ENCODE peak calls at places on chromosomes 13 and 19, in nine cellular contexts. O is tibial artery, R is WTC11, U is heart right ventricle, B is GM12865, S is testis, F is astrocyte of the spinal cord, A is fibroblast of lung, Y is ovary. I is an unnamed sample.

GRCh38 chr13:112897956-112898785 is 70.8 kb upstream of the MCF2L start:
- DNase-seq in O (no peak), R (peak; percentile 12), U (no peak), B (no peak), S (no peak), F (no peak), A (no peak), Y (peak; percentile 29), I (no peak)

GRCh38 chr19:47699360-47699917 is 13.8 kb upstream of the EHD2 start:
- DNase-seq in O (no peak), R (peak; percentile 89), U (no peak), B (peak; percentile 68), S (peak; percentile 80), F (no peak), A (no peak), Y (peak; percentile 62), I (peak; percentile 87)

GRCh38 chr13:113074401-113074800 is 31.2 kb upstream of the F7 start:
- DNase-seq in O (no peak), R (no peak), U (no peak), B (no peak), S (no peak), F (no peak), A (no peak), Y (no peak), I (no peak)

GRCh38 chr13:66895780-66896179 is 334.4 kb downstream of the PCDH9 start:
- DNase-seq in O (no peak), R (no peak), U (no peak), B (no peak), S (no peak), F (no peak), A (no peak), Y (no peak), I (no peak)

GRCh38 chr19:17296278-17296677 is 6.9 kb downstream of the ABHD8 start:
- DNase-seq in O (no peak), R (no peak), U (no peak), B (no peak), S (no peak), F (peak; percentile 24), A (no peak), Y (no peak), I (no peak)

GRCh38 chr19:38206006-38206745 is 17.8 kb downstream of the DPF1 start:
- DNase-seq in O (no peak), R (no peak), U (no peak), B (no peak), S (no peak), F (no peak), A (no peak), Y (no peak), I (no peak)

GRCh38 chr13:90717451-90717936 is 630.0 kb upstream of the MIR17HG start:
- DNase-seq in O (no peak), R (no peak), U (no peak), B (no peak), S (no peak), F (peak; percentile 86), A (peak; percentile 68), Y (no peak), I (no peak)

GRCh38 chr19:3945838-3946237 is 13.0 kb downstream of the NMRK2 start:
- DNase-seq in O (no peak), R (no peak), U (no peak), B (no peak), S (no peak), F (no peak), A (peak; percentile 16), Y (no peak), I (no peak)

GRCh38 chr13:95123726-95124125 is 177.5 kb downstream of the ABCC4 start:
- DNase-seq in O (no peak), R (no peak), U (no peak), B (no peak), S (no peak), F (no peak), A (no peak), Y (no peak), I (no peak)

GRCh38 chr13:104140557-104140956 is 1074.3 kb upstream of the SLC10A2 start:
- DNase-seq in O (no peak), R (no peak), U (no peak), B (no peak), S (no peak), F (peak; percentile 82), A (peak; percentile 5), Y (no peak), I (no peak)

GRCh38 chr13:97133955-97134354 is 88.2 kb upstream of the MBNL2 start:
- DNase-seq in O (no peak), R (no peak), U (no peak), B (no peak), S (no peak), F (no peak), A (no peak), Y (no peak), I (no peak)

GRCh38 chr13:80235131-80235530 is 105.8 kb downstream of the SPRY2 start:
- DNase-seq in O (no peak), R (no peak), U (no peak), B (peak; percentile 11), S (no peak), F (peak; percentile 47), A (peak; percentile 46), Y (no peak), I (no peak)

DNA sequence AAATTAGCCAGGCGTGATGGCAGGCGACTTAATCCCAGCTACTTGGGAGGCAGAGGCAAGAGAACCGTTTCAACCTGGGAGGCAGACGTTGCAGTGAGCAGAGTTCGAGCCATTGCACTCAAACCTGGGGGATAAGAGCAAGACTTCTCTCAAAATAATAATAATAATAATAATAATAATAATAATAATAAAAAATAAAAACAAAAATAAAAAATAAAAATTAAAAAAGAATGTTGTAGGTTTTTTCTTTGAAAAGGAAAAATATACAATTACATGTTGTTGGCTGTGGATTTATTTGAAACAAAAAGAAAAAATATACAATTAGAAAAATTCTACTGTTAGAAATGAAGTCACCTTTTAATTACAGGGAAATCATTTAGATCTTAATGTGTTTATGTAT is 11.5 kb upstream of the PRODH2 start:
- DNase-seq in O (no peak), R (no peak), U (no peak), B (no peak), S (no peak), F (no peak), A (no peak), Y (no peak), I (no peak)
- TF ChIP-seq CTCF in O (no peak), R (no peak), U (no peak), B (no peak), S (no peak), F (no peak), A (no peak), Y (no peak), I (no peak)

DNA sequence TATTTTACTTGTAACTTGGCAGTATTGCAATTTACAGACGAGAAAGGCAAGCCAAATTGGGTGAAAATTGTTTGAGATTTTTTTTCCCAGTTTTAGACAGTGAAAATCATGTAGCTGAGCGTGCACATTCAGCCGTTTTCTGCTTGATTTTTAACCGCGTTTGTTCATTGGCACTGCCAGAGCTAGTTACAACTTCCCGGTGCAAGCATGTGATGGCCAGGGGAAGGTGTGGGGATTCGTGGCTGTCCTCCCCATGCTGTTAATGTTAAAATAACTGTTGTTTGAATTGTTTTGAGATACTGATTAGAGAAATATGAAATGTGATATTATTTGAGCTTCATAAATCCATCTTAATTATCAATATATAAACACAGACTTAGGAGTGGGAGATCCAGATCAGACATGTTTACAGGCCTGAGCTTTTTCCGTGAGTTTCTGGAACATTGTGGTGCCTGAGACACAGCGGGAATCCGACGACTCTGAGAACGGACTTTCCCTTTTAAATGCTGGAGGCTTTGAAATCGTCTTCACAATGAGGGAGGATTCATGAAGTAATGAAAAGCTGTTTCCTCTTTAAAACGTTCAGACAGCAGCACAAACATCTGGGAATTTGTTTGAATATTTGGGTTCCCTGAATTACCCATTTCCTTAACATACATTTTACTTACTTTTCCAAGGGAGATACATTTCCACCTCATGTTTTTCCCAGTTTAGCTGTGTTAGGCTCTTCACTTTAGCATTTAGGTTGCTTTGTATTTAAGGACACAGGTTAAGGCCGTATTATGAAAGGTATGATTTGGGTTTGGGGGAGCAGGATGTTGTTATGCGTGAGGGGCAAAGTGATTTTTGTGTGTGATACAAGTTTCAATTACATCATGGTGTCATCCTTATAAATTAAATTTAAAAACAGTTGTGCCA is 125.8 kb downstream of the KCNRG start:
- DNase-seq in O (no peak), R (peak; percentile 26), U (no peak), B (no peak), S (no peak), F (peak; percentile 43), A (peak; percentile 28), Y (no peak), I (no peak)
- TF ChIP-seq CTCF in O (no peak), R (no peak), U (no peak), B (no peak), S (no peak), F (no peak), A (no peak), Y (no peak), I (no peak)

GRCh38 chr19:11597202-11598102 is at the start of gene ZNF627:
- DNase-seq in O (peak; percentile 100), R (peak; percentile 100), U (peak; percentile 100), B (peak; percentile 99), S (peak; percentile 100), F (peak; percentile 98), A (peak; percentile 98), Y (peak; percentile 99), I (peak; percentile 98)
- TF ChIP-seq CTCF in O (no peak), R (no peak), U (peak; percentile 31), B (peak; percentile 5), S (peak; percentile 31), F (peak; percentile 5), A (no peak), Y (no peak), I (peak; percentile 0)

DNA sequence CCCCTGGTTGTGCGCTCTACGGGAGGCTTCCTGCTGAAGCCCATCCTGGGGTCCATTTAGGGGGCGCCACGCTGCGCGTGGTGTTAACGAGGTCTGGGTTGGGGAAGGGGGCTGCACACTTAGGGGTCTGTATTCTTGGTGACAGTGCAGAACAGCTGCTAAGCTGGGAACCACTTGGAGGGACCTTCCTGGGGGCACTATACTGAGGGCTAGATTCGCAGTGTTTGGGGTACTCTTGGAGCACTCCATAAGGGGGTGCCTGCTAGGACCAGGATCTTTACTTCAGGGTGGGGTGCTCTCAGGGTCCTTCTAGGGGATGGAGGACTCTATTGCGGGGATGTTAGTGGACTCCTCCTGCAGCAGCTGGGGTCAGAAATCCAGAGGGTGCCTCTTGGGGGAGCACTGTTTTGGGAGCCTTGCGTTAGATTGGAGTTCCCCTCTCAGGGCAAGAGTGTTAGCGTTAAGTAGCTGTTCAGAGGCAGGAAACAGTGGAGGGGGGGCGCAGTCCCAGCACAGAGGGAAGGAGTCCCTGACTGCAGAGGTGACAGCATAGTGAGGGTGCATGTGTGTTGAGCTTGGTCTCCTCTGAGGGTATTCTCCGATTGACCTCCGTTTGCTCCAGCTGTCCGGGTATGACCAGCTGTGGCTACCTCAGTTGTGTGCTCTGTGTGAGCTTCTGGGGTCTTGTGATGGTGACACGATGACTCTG is 1.1 kb downstream of the PDE4A start:
- DNase-seq in O (no peak), R (no peak), U (no peak), B (no peak), S (no peak), F (no peak), A (no peak), Y (no peak), I (no peak)
- TF ChIP-seq CTCF in O (no peak), R (no peak), U (no peak), B (no peak), S (no peak), F (no peak), A (peak; percentile 2), Y (no peak), I (no peak)